ENCODE peak calls at places on chromosome 5, in nine cellular contexts. One of them, this sample, is unnamed.

GRCh38 chr5:137737349-137738256 is 1.7 kb upstream of the KLHL3 start:
- DNase-seq in amniotic stem cell: no peak
- DNase-seq in HFF-Myc: no peak
- DNase-seq in astrocyte: peak
- DNase-seq in stimulated activated CD8-positive, alpha-beta memory T cell treated with anti-CD3 and anti-CD28 coated beads, Interleukin-15, amount 100 ng/mL, for 4 hours: no peak
- DNase-seq in activated CD8-positive, alpha-beta memory T cell treated with anti-CD3 and anti-CD28 coated beads, Interleukin-2, amount 50 U/mL, for 48 hours: peak
- DNase-seq in COR-L47: no peak
- DNase-seq in stimulated activated CD4-positive, alpha-beta T cell treated with anti-CD3 and anti-CD28 coated beads, Interleukin-1b, Interleukin-23, amount 100 ng/mL, for 24 hours: no peak
- DNase-seq in epithelial cell of proximal tubule: no peak
- DNase-seq in this sample: no peak

GRCh38 chr5:61313960-61314681 is 17.9 kb upstream of the ZSWIM6 start:
- DNase-seq in stimulated activated CD8-positive, alpha-beta memory T cell treated with anti-CD3 and anti-CD28 coated beads, Interleukin-15, amount 100 ng/mL, for 4 hours: no peak
- DNase-seq in epithelial cell of proximal tubule: no peak
- DNase-seq in stimulated activated CD4-positive, alpha-beta T cell treated with anti-CD3 and anti-CD28 coated beads, Interleukin-1b, Interleukin-23, amount 100 ng/mL, for 24 hours: no peak
- DNase-seq in activated CD8-positive, alpha-beta memory T cell treated with anti-CD3 and anti-CD28 coated beads, Interleukin-2, amount 50 U/mL, for 48 hours: no peak
- DNase-seq in amniotic stem cell: peak
- DNase-seq in COR-L47: no peak
- DNase-seq in HFF-Myc: no peak
- DNase-seq in astrocyte: peak
- DNase-seq in this sample: no peak

GRCh38 chr5:170631471-170632195 is 127.8 kb downstream of the KCNIP1 start:
- DNase-seq in COR-L47: no peak
- DNase-seq in activated CD8-positive, alpha-beta memory T cell treated with anti-CD3 and anti-CD28 coated beads, Interleukin-2, amount 50 U/mL, for 48 hours: no peak
- DNase-seq in epithelial cell of proximal tubule: no peak
- DNase-seq in HFF-Myc: no peak
- DNase-seq in astrocyte: no peak
- DNase-seq in stimulated activated CD8-positive, alpha-beta memory T cell treated with anti-CD3 and anti-CD28 coated beads, Interleukin-15, amount 100 ng/mL, for 4 hours: no peak
- DNase-seq in amniotic stem cell: no peak
- DNase-seq in stimulated activated CD4-positive, alpha-beta T cell treated with anti-CD3 and anti-CD28 coated beads, Interleukin-1b, Interleukin-23, amount 100 ng/mL, for 24 hours: no peak
- DNase-seq in this sample: peak

GRCh38 chr5:77077821-77078176 is 9.3 kb downstream of the ZBED3 start:
- DNase-seq in COR-L47: no peak
- DNase-seq in astrocyte: no peak
- DNase-seq in HFF-Myc: no peak
- DNase-seq in stimulated activated CD4-positive, alpha-beta T cell treated with anti-CD3 and anti-CD28 coated beads, Interleukin-1b, Interleukin-23, amount 100 ng/mL, for 24 hours: no peak
- DNase-seq in amniotic stem cell: no peak
- DNase-seq in epithelial cell of proximal tubule: no peak
- DNase-seq in activated CD8-positive, alpha-beta memory T cell treated with anti-CD3 and anti-CD28 coated beads, Interleukin-2, amount 50 U/mL, for 48 hours: no peak
- DNase-seq in stimulated activated CD8-positive, alpha-beta memory T cell treated with anti-CD3 and anti-CD28 coated beads, Interleukin-15, amount 100 ng/mL, for 4 hours: no peak
- DNase-seq in this sample: no peak

GRCh38 chr5:151903243-151903653 is 21.4 kb downstream of the GLRA1 start:
- DNase-seq in HFF-Myc: no peak
- DNase-seq in stimulated activated CD8-positive, alpha-beta memory T cell treated with anti-CD3 and anti-CD28 coated beads, Interleukin-15, amount 100 ng/mL, for 4 hours: no peak
- DNase-seq in amniotic stem cell: no peak
- DNase-seq in epithelial cell of proximal tubule: no peak
- DNase-seq in COR-L47: no peak
- DNase-seq in astrocyte: no peak
- DNase-seq in stimulated activated CD4-positive, alpha-beta T cell treated with anti-CD3 and anti-CD28 coated beads, Interleukin-1b, Interleukin-23, amount 100 ng/mL, for 24 hours: no peak
- DNase-seq in activated CD8-positive, alpha-beta memory T cell treated with anti-CD3 and anti-CD28 coated beads, Interleukin-2, amount 50 U/mL, for 48 hours: no peak
- DNase-seq in this sample: no peak

GRCh38 chr5:130198927-130199326 is 294.7 kb downstream of the CHSY3 start:
- DNase-seq in amniotic stem cell: no peak
- DNase-seq in HFF-Myc: peak
- DNase-seq in astrocyte: peak
- DNase-seq in stimulated activated CD8-positive, alpha-beta memory T cell treated with anti-CD3 and anti-CD28 coated beads, Interleukin-15, amount 100 ng/mL, for 4 hours: no peak
- DNase-seq in activated CD8-positive, alpha-beta memory T cell treated with anti-CD3 and anti-CD28 coated beads, Interleukin-2, amount 50 U/mL, for 48 hours: no peak
- DNase-seq in epithelial cell of proximal tubule: no peak
- DNase-seq in COR-L47: no peak
- DNase-seq in stimulated activated CD4-positive, alpha-beta T cell treated with anti-CD3 and anti-CD28 coated beads, Interleukin-1b, Interleukin-23, amount 100 ng/mL, for 24 hours: no peak
- DNase-seq in this sample: peak

GRCh38 chr5:135075621-135076585 is 41.9 kb upstream of the PITX1 start:
- DNase-seq in amniotic stem cell: no peak
- DNase-seq in stimulated activated CD8-positive, alpha-beta memory T cell treated with anti-CD3 and anti-CD28 coated beads, Interleukin-15, amount 100 ng/mL, for 4 hours: no peak
- DNase-seq in epithelial cell of proximal tubule: no peak
- DNase-seq in HFF-Myc: no peak
- DNase-seq in COR-L47: no peak
- DNase-seq in activated CD8-positive, alpha-beta memory T cell treated with anti-CD3 and anti-CD28 coated beads, Interleukin-2, amount 50 U/mL, for 48 hours: no peak
- DNase-seq in astrocyte: peak
- DNase-seq in stimulated activated CD4-positive, alpha-beta T cell treated with anti-CD3 and anti-CD28 coated beads, Interleukin-1b, Interleukin-23, amount 100 ng/mL, for 24 hours: no peak
- DNase-seq in this sample: peak

GRCh38 chr5:82298668-82299067 is 20.5 kb upstream of the RPS23 start:
- DNase-seq in COR-L47: no peak
- DNase-seq in stimulated activated CD8-positive, alpha-beta memory T cell treated with anti-CD3 and anti-CD28 coated beads, Interleukin-15, amount 100 ng/mL, for 4 hours: no peak
- DNase-seq in astrocyte: no peak
- DNase-seq in epithelial cell of proximal tubule: no peak
- DNase-seq in HFF-Myc: no peak
- DNase-seq in activated CD8-positive, alpha-beta memory T cell treated with anti-CD3 and anti-CD28 coated beads, Interleukin-2, amount 50 U/mL, for 48 hours: no peak
- DNase-seq in stimulated activated CD4-positive, alpha-beta T cell treated with anti-CD3 and anti-CD28 coated beads, Interleukin-1b, Interleukin-23, amount 100 ng/mL, for 24 hours: no peak
- DNase-seq in amniotic stem cell: no peak
- DNase-seq in this sample: no peak

This sample was measured in SHP77.